ENCODE peak calls at places on chromosomes 6 and 20, in four cellular contexts. A, B, M and Y are unnamed samples.

GRCh38 chr6:74480561-74480960 is 725.3 kb downstream of the COL12A1 start:
- DNase-seq in A (no peak), B (no peak), M (no peak), Y (no peak)

GRCh38 chr6:33443619-33444504 is 10.5 kb upstream of the ZBTB9 start:
- DNase-seq in A (no peak), B (peak; percentile 20), M (no peak), Y (no peak)

GRCh38 chr20:36391456-36391855 is 85.3 kb downstream of the DLGAP4 start:
- DNase-seq in A (no peak), B (no peak), M (no peak), Y (no peak)

GRCh38 chr6:6725120-6725833 is 136.8 kb downstream of the LY86 start:
- DNase-seq in A (no peak), B (no peak), M (no peak), Y (no peak)

GRCh38 chr6:146258206-146258605 is 229.3 kb downstream of the GRM1 start:
- DNase-seq in A (no peak), B (no peak), M (no peak), Y (no peak)

GRCh38 chr20:57856658-57857057 is 146.8 kb upstream of the PMEPA1 start:
- DNase-seq in A (no peak), B (no peak), M (no peak), Y (peak; percentile 83)

GRCh38 chr6:159676804-159677203 is 16.2 kb downstream of the SOD2 start:
- DNase-seq in A (no peak), B (no peak), M (no peak), Y (no peak)

GRCh38 chr20:4455301-4455701 is 266.4 kb upstream of the PRND start:
- DNase-seq in A (no peak), B (no peak), M (no peak), Y (peak; percentile 86)

GRCh38 chr6:106751501-106752252 is 122.3 kb downstream of the QRSL1 start:
- DNase-seq in A (peak; percentile 69), B (no peak), M (no peak), Y (peak; percentile 100)

GRCh38 chr6:52261229-52261628 is 16.9 kb upstream of the IL17F start:
- DNase-seq in A (no peak), B (no peak), M (no peak), Y (peak; percentile 11)

GRCh38 chr20:7379621-7380220 is 560.5 kb downstream of the HAO1 start:
- DNase-seq in A (no peak), B (no peak), M (no peak), Y (peak; percentile 26)

GRCh38 chr20:2695206-2695983 is 2.8 kb downstream of the EBF4 start:
- DNase-seq in A (peak; percentile 10), B (no peak), M (no peak), Y (no peak)

GRCh38 chr6:24583463-24584389 is 62.3 kb downstream of the KIAA0319 start:
- DNase-seq in A (peak; percentile 87), B (peak; percentile 59), M (peak; percentile 67), Y (peak; percentile 51)

GRCh38 chr20:58555078-58555765 is 40.0 kb upstream of the APCDD1L start:
- DNase-seq in A (no peak), B (no peak), M (peak; percentile 77), Y (peak; percentile 77)

GRCh38 chr6:150079604-150080003 is 10.7 kb upstream of the ULBP3 start:
- DNase-seq in A (no peak), B (no peak), M (no peak), Y (no peak)

GRCh38 chr20:38357653-38358207 is 11.4 kb downstream of the LBP start:
- DNase-seq in A (no peak), B (no peak), M (no peak), Y (peak; percentile 28)

GRCh38 chr6:166998256-166999144 is 697 bp upstream of the CEP43 start:
- DNase-seq in A (peak; percentile 38), B (peak; percentile 57), M (peak; percentile 16), Y (peak; percentile 24)

GRCh38 chr6:44672838-44673237 is 285.3 kb downstream of the CDC5L start:
- DNase-seq in A (peak; percentile 7), B (no peak), M (no peak), Y (peak; percentile 90)

GRCh38 chr6:26234421-26235239 is 130.4 kb upstream of the BTN3A2 start:
- DNase-seq in A (peak; percentile 90), B (peak; percentile 73), M (peak; percentile 89), Y (peak; percentile 85)

GRCh38 chr6:152897807-152898399 is 84.9 kb downstream of the FBXO5 start:
- DNase-seq in A (peak; percentile 70), B (peak; percentile 63), M (peak; percentile 65), Y (peak; percentile 56)

GRCh38 chr6:5150676-5151075 is 65.5 kb downstream of the PPP1R3G start:
- DNase-seq in A (no peak), B (no peak), M (no peak), Y (no peak)

GRCh38 chr20:63815869-63816268 is 15.2 kb downstream of the ZBTB46 start:
- DNase-seq in A (no peak), B (no peak), M (no peak), Y (no peak)

GRCh38 chr20:63821824-63822223 is 9.2 kb downstream of the ZBTB46 start:
- DNase-seq in A (no peak), B (no peak), M (no peak), Y (no peak)

GRCh38 chr20:63822276-63822696 is 8.8 kb downstream of the ZBTB46 start:
- DNase-seq in A (no peak), B (no peak), M (no peak), Y (no peak)

GRCh38 chr20:63815613-63815862 is 15.5 kb downstream of the ZBTB46 start:
- DNase-seq in A (no peak), B (no peak), M (no peak), Y (no peak)

DNA sequence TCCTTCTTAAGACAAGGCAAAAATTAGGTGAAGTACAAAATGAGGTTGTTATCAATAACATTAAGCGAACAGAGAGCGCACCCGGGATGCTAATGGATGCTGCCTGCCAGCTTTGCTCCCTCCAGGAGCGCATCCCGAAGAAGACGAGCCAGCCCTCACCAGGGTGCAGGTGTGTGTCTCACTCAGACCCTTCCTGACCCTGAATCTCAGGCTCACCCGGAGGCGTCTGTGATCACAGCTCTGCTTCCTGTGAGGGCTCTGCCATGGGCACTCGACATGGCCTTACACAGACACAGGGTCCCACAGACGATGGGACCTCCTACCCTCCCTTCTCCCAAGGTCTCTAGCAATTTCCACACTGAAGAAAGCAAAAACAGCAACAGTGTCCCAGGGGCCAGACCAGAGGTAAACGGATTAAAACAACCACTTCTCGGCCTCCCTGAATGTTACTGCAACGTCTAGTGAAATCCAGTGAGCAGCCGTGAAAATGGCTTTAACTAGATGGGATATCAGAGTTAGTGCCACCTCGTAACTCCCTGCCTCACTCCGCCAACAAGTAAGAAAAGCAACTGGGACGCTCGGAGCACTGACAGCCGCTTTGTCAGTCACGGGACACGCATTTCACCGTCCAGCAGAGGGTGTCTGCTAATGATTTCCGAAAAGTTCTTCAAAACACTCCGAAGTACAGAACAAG is 11.7 kb downstream of the ZBTB46 start:
- DNase-seq in A (no peak), B (no peak), M (peak; percentile 26), Y (no peak)
- TF ChIP-seq CTCF in A (peak; percentile 19), B (no peak), M (peak; percentile 31), Y (no peak)

GRCh38 chr6:116397960-116398359 is 27.2 kb downstream of the DSE start:
- DNase-seq in A (no peak), B (no peak), M (peak; percentile 19), Y (no peak)
- H3K9ac ChIP-seq in A (no peak overlapping the region), B (peak overlapping the region; percentile 37), M (no peak overlapping the region), Y (peak overlapping the region; percentile 75)

GRCh38 chr6:3456794-3457709 is at the start of gene SLC22A23:
- DNase-seq in A (peak; percentile 85), B (peak; percentile 93), M (peak; percentile 39), Y (peak; percentile 60)
- TF ChIP-seq CTCF in A (peak; percentile 58), B (peak; percentile 45), M (peak; percentile 60), Y (peak; percentile 37)

DNA sequence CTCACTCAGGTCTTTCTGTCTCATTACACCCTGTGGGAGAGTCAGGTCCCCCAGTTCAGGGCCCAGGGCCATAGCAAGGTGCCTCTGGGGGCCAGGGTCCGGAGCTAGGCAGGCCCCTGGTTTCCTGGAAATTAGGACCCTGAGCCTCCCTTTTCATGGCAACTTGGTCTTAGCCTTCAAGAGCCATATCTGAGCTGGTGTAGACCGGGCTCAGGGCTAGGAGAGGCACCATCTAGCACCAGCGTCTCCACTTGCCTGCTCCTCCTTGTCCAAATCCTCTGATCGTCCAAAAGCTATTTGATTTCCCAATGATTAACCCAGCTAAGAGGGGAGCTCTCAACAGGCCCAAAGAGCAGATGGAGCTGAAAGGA is 5.6 kb downstream of the MDFI start:
- DNase-seq in A (no peak), B (no peak), M (no peak), Y (no peak)
- H3K9ac ChIP-seq in A (no peak overlapping the region), B (no peak overlapping the region), M (no peak overlapping the region), Y (no peak overlapping the region)

GRCh38 chr6:169288591-169288990 is 34.9 kb upstream of the THBS2 start:
- DNase-seq in A (no peak), B (no peak), M (no peak), Y (peak; percentile 49)
- TF ChIP-seq CTCF in A (no peak), B (no peak), M (no peak), Y (no peak)

GRCh38 chr6:113625850-113626249 is 231.3 kb upstream of the MARCKS start:
- DNase-seq in A (no peak), B (no peak), M (no peak), Y (no peak)
- H3K9ac ChIP-seq in A (no peak overlapping the region), B (no peak overlapping the region), M (no peak overlapping the region), Y (no peak overlapping the region)

GRCh38 chr20:62900052-62900691 is 26.1 kb downstream of the DIDO1 start:
- DNase-seq in A (peak; percentile 81), B (peak; percentile 94), M (peak; percentile 73), Y (peak; percentile 43)
- TF ChIP-seq CTCF in A (peak; percentile 93), B (peak; percentile 77), M (peak; percentile 95), Y (peak; percentile 84)

DNA sequence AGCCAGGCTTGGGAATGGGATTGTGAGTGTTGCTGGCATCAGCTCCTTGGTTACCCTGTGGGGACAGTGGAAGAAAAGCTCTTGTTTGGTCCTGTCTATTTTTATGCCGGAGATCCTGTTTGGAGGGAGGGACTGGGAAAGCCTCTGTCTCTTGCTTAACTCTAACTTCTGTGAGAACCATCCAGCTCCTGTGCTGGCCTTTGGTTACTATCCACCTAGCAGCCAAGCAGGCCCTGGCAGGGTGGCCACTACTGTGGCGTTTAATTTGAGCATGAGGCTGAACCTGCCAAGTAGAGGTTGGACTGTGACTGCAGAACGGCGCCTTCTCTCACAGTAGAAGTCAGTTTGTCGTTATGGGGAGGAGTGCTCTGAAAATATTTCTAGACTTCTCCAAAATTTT is 193.4 kb downstream of the UTRN start:
- DNase-seq in A (no peak), B (no peak), M (no peak), Y (no peak)
- H3K9ac ChIP-seq in A (no peak overlapping the region), B (no peak overlapping the region), M (no peak overlapping the region), Y (no peak overlapping the region)

DNA sequence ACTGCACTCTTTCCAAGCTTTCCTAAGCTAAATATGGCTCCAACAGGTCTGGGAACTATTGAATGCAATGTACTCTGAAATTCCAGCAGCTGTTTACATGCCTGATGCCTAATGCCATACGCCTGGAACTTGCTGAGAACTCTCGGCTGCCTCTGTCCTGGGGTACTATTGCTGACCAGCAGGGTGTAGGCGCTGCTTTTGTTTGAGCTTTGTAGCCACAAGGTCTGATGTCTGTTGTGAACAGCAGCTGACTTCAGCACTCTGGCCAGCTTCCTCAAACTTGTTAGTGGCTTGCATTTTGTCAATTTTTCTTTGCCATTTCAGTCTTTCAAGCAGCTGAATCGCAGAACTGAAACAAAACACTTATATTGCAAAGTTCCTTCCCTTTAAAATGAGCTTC is 26.7 kb downstream of the SAYSD1 start:
- DNase-seq in A (no peak), B (no peak), M (peak; percentile 37), Y (no peak)
- TF ChIP-seq CTCF in A (no peak), B (peak; percentile 29), M (peak; percentile 31), Y (no peak)